ENCODE peak calls at places on chromosomes 16 and 17, in five cellular contexts. One of them, this sample, is unnamed.

GRCh38 chr16:4328580-4329353 is 12.9 kb downstream of the GLIS2 start:
- DNase-seq in GM23248: no peak
- DNase-seq in keratinocyte: no peak
- DNase-seq in endothelial cell of umbilical vein: no peak
- DNase-seq in GM23338: no peak
- DNase-seq in this sample: no peak

GRCh38 chr16:85537795-85538401 is 75.2 kb upstream of the GSE1 start:
- DNase-seq in GM23248: no peak
- DNase-seq in keratinocyte: no peak
- DNase-seq in endothelial cell of umbilical vein: no peak
- DNase-seq in GM23338: peak
- DNase-seq in this sample: no peak

GRCh38 chr17:6126768-6127167 is 56.6 kb downstream of the WSCD1 start:
- DNase-seq in GM23248: no peak
- DNase-seq in keratinocyte: no peak
- DNase-seq in endothelial cell of umbilical vein: no peak
- DNase-seq in GM23338: no peak
- DNase-seq in this sample: peak

GRCh38 chr17:15194859-15195277 is 70.3 kb downstream of the PMP22 start:
- DNase-seq in GM23248: no peak
- DNase-seq in keratinocyte: no peak
- DNase-seq in endothelial cell of umbilical vein: no peak
- DNase-seq in GM23338: no peak
- DNase-seq in this sample: no peak

GRCh38 chr17:55693244-55694216 is 29.1 kb downstream of the TMEM100 start:
- DNase-seq in GM23248: peak
- DNase-seq in keratinocyte: no peak
- DNase-seq in endothelial cell of umbilical vein: no peak
- DNase-seq in GM23338: no peak
- DNase-seq in this sample: no peak

GRCh38 chr16:11241480-11242204 is 14.4 kb downstream of the SOCS1 start:
- DNase-seq in GM23248: no peak
- DNase-seq in keratinocyte: no peak
- DNase-seq in endothelial cell of umbilical vein: no peak
- DNase-seq in GM23338: no peak
- DNase-seq in this sample: no peak

GRCh38 chr16:79645701-79646100 is 45.2 kb upstream of the MAF start:
- DNase-seq in GM23248: no peak
- DNase-seq in keratinocyte: no peak
- DNase-seq in endothelial cell of umbilical vein: no peak
- DNase-seq in GM23338: no peak
- DNase-seq in this sample: no peak

GRCh38 chr17:56616239-56616638 is 22.7 kb downstream of the NOG start:
- DNase-seq in GM23248: no peak
- DNase-seq in keratinocyte: no peak
- DNase-seq in endothelial cell of umbilical vein: no peak
- DNase-seq in GM23338: no peak
- DNase-seq in this sample: no peak

GRCh38 chr17:42798011-42798382 is 507 bp downstream of the COA3 start:
- DNase-seq in GM23248: no peak
- DNase-seq in keratinocyte: no peak
- DNase-seq in endothelial cell of umbilical vein: no peak
- DNase-seq in GM23338: no peak
- DNase-seq in this sample: no peak

GRCh38 chr16:6096931-6097665 is 999.5 kb upstream of the EEF2KMT start:
- DNase-seq in GM23248: no peak
- DNase-seq in keratinocyte: no peak
- DNase-seq in endothelial cell of umbilical vein: no peak
- DNase-seq in GM23338: no peak
- DNase-seq in this sample: no peak

GRCh38 chr16:87410530-87410929 is 18.4 kb downstream of the MAP1LC3B start:
- DNase-seq in GM23248: no peak
- DNase-seq in keratinocyte: no peak
- DNase-seq in endothelial cell of umbilical vein: no peak
- DNase-seq in GM23338: no peak
- DNase-seq in this sample: no peak

GRCh38 chr17:35907691-35908090 is 22.9 kb downstream of the RDM1 start:
- DNase-seq in GM23248: peak
- DNase-seq in keratinocyte: no peak
- DNase-seq in endothelial cell of umbilical vein: no peak
- DNase-seq in GM23338: no peak
- DNase-seq in this sample: no peak

GRCh38 chr16:66295191-66295590 is 71.3 kb upstream of the CDH5 start:
- DNase-seq in GM23248: no peak
- DNase-seq in keratinocyte: no peak
- DNase-seq in endothelial cell of umbilical vein: no peak
- DNase-seq in GM23338: no peak
- DNase-seq in this sample: no peak

GRCh38 chr17:74729368-74729767 is 7.7 kb upstream of the RAB37 start:
- DNase-seq in GM23248: no peak
- DNase-seq in keratinocyte: no peak
- DNase-seq in endothelial cell of umbilical vein: no peak
- DNase-seq in GM23338: no peak
- DNase-seq in this sample: no peak

GRCh38 chr16:10385725-10386516 is at the start of gene ATF7IP2:
- DNase-seq in GM23248: peak
- DNase-seq in keratinocyte: peak
- DNase-seq in endothelial cell of umbilical vein: peak
- DNase-seq in GM23338: peak
- DNase-seq in this sample: peak

GRCh38 chr16:47644166-47644565 is 183.0 kb downstream of the PHKB start:
- DNase-seq in GM23248: peak
- DNase-seq in keratinocyte: no peak
- DNase-seq in endothelial cell of umbilical vein: peak
- DNase-seq in GM23338: no peak
- DNase-seq in this sample: peak

GRCh38 chr16:67661101-67661661 is 421 bp downstream of the PARD6A start:
- DNase-seq in GM23248: peak
- DNase-seq in keratinocyte: no peak
- DNase-seq in endothelial cell of umbilical vein: peak
- DNase-seq in GM23338: peak
- DNase-seq in this sample: peak

GRCh38 chr16:26526633-26527032 is 540.1 kb upstream of the C16orf82 start:
- DNase-seq in GM23248: no peak
- DNase-seq in keratinocyte: no peak
- DNase-seq in endothelial cell of umbilical vein: no peak
- DNase-seq in GM23338: no peak
- DNase-seq in this sample: no peak

GRCh38 chr17:17900615-17901520 is 64.1 kb upstream of the SREBF1 start:
- DNase-seq in GM23248: peak
- DNase-seq in keratinocyte: no peak
- DNase-seq in endothelial cell of umbilical vein: peak
- DNase-seq in GM23338: no peak
- DNase-seq in this sample: peak

GRCh38 chr17:2369551-2370210 is 31.2 kb downstream of the MNT start:
- DNase-seq in GM23248: no peak
- DNase-seq in keratinocyte: no peak
- DNase-seq in endothelial cell of umbilical vein: no peak
- DNase-seq in GM23338: peak
- DNase-seq in this sample: no peak

GRCh38 chr17:43905985-43906852 is 1.1 kb downstream of the MPP2 start:
- DNase-seq in GM23248: peak
- DNase-seq in keratinocyte: no peak
- DNase-seq in endothelial cell of umbilical vein: no peak
- DNase-seq in GM23338: peak
- DNase-seq in this sample: no peak

GRCh38 chr17:76546556-76547182 is 6.8 kb downstream of the PRCD start:
- DNase-seq in GM23248: peak
- DNase-seq in keratinocyte: no peak
- DNase-seq in endothelial cell of umbilical vein: peak
- DNase-seq in GM23338: peak
- DNase-seq in this sample: peak

GRCh38 chr16:22369221-22369811 is 5.1 kb downstream of the CDR2 start:
- DNase-seq in GM23248: peak
- DNase-seq in keratinocyte: no peak
- DNase-seq in endothelial cell of umbilical vein: peak
- DNase-seq in GM23338: no peak
- DNase-seq in this sample: peak

GRCh38 chr17:7652659-7653343 is 2.1 kb downstream of the ATP1B2 start:
- DNase-seq in GM23248: no peak
- DNase-seq in keratinocyte: no peak
- DNase-seq in endothelial cell of umbilical vein: no peak
- DNase-seq in GM23338: no peak
- DNase-seq in this sample: no peak

GRCh38 chr17:7650509-7651096 is at the start of gene ATP1B2:
- DNase-seq in GM23248: peak
- DNase-seq in keratinocyte: no peak
- DNase-seq in endothelial cell of umbilical vein: peak
- DNase-seq in GM23338: peak
- DNase-seq in this sample: peak

GRCh38 chr17:7651959-7652658 is 1.4 kb downstream of the ATP1B2 start:
- DNase-seq in GM23248: no peak
- DNase-seq in keratinocyte: no peak
- DNase-seq in endothelial cell of umbilical vein: no peak
- DNase-seq in GM23338: peak
- DNase-seq in this sample: no peak

GRCh38 chr17:7654832-7655540 is 4.3 kb downstream of the ATP1B2 start:
- DNase-seq in GM23248: peak
- DNase-seq in keratinocyte: no peak
- DNase-seq in endothelial cell of umbilical vein: no peak
- DNase-seq in GM23338: no peak
- DNase-seq in this sample: no peak

DNA sequence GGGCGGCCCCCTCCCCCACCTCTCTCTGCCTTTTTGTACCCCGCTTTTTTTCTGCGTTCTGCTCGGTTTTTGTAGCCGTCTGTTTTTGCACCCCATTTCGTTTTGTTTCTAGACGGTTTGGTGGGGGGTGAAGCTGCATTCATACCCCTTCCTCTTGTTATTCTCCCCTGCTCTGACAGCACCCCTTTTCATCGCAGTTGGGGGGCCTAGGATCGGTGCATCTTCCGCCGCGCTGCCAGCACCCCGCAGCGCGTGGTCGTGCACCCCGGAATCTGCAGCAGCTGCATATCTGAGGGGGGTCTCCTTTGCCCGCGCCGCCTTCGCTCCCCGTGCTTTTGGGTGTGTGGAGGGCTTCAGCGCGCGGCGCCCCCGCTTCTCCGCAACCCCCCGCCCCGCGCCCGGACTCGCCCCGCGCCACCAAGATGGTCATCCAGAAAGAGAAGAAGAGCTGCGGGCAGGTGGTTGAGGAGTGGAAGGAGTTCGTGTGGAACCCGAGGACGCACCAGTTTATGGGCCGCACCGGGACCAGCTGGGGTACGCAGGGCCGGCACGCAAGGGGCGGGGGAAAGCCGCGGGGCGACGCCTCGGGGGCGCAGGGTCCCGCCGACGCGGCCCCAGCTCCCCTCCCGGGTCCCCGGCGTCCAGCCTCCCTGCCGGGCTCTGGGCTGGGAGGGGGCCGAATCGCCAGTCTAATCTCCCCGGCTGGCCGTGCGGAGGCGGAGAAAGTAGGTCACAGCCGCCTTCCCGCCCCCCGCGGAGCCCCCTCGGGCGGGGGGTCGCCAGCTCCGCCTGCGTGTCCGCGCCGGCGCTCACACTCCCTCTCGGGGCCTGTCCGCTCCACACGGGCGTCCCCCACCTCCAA is 602 bp downstream of the ATP1B2 start:
- DNase-seq in GM23248: no peak
- DNase-seq in keratinocyte: no peak
- DNase-seq in endothelial cell of umbilical vein: no peak
- DNase-seq in GM23338: peak
- DNase-seq in this sample: no peak
- H2AFZ ChIP-seq in GM23248: no peak
- H2AFZ ChIP-seq in keratinocyte: no peak
- H2AFZ ChIP-seq in endothelial cell of umbilical vein: no peak
- H2AFZ ChIP-seq in GM23338: peak
- H2AFZ ChIP-seq in this sample: no peak

DNA sequence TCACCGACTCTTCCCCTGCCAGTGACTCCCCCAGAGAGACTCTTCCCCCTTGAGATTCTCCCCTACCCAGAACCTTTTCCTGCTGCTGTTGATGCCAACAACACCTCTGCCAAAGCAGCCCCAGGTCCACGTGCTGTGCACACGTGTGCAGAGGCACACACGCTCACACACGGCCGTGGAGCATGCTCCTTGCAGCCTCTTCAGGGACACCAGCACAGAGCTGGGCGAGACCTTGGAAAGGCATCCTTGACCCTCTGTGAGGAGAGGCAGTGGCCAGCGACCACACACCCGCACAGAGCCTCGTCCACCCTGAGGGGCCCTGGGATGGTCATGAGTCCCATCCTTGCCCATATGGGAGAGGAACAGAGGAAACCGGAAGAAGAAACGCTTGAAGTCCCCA is 181.9 kb downstream of the RBFOX3 start:
- DNase-seq in GM23248: no peak
- DNase-seq in keratinocyte: no peak
- DNase-seq in endothelial cell of umbilical vein: no peak
- DNase-seq in GM23338: no peak
- DNase-seq in this sample: no peak
- TF ChIP-seq EZH2 in GM23248: no peak
- TF ChIP-seq EZH2 in keratinocyte: no peak
- TF ChIP-seq EZH2 in endothelial cell of umbilical vein: no peak
- TF ChIP-seq EZH2 in GM23338: no peak
- TF ChIP-seq EZH2 in this sample: no peak

GRCh38 chr17:81958633-81959342 is 2.2 kb downstream of the NOTUM start:
- DNase-seq in GM23248: no peak
- DNase-seq in keratinocyte: no peak
- DNase-seq in endothelial cell of umbilical vein: no peak
- DNase-seq in GM23338: no peak
- DNase-seq in this sample: no peak
- H2AFZ ChIP-seq in GM23248: no peak
- H2AFZ ChIP-seq in keratinocyte: no peak
- H2AFZ ChIP-seq in endothelial cell of umbilical vein: no peak
- H2AFZ ChIP-seq in GM23338: no peak
- H2AFZ ChIP-seq in this sample: peak

GRCh38 chr16:88686439-88687253 is at the start of gene SNAI3:
- DNase-seq in GM23248: peak
- DNase-seq in keratinocyte: no peak
- DNase-seq in endothelial cell of umbilical vein: peak
- DNase-seq in GM23338: peak
- DNase-seq in this sample: peak
- TF ChIP-seq EZH2 in GM23248: no peak
- TF ChIP-seq EZH2 in keratinocyte: peak
- TF ChIP-seq EZH2 in endothelial cell of umbilical vein: no peak
- TF ChIP-seq EZH2 in GM23338: no peak
- TF ChIP-seq EZH2 in this sample: no peak